ENCODE peak calls at places on chromosomes 16 and 17, in nine cellular contexts. E, R, M, Q, S, K, T, V and O are unnamed samples.

GRCh38 chr17:4806770-4807533 is at the start of gene PLD2:
- DNase-seq in E (peak), R (peak), M (peak), Q (peak), S (no peak), K (peak), T (peak), V (peak), O (peak)

GRCh38 chr16:78641463-78641862 is 542.0 kb downstream of the WWOX start:
- DNase-seq in E (no peak), R (no peak), M (no peak), Q (no peak), S (no peak), K (no peak), T (no peak), V (no peak), O (no peak)

GRCh38 chr16:27769561-27770222 is 219.7 kb downstream of the KATNIP start:
- DNase-seq in E (no peak), R (no peak), M (peak), Q (no peak), S (peak), K (peak), T (no peak), V (no peak), O (peak)

GRCh38 chr16:50804290-50804907 is 62.5 kb downstream of the CYLD start:
- DNase-seq in E (no peak), R (no peak), M (no peak), Q (no peak), S (no peak), K (no peak), T (no peak), V (no peak), O (no peak)

GRCh38 chr17:1720856-1721386 is 3.6 kb upstream of the WDR81 start:
- DNase-seq in E (peak), R (peak), M (peak), Q (no peak), S (no peak), K (no peak), T (peak), V (peak), O (peak)

GRCh38 chr16:83653785-83654184 is 154.0 kb upstream of the HSBP1 start:
- DNase-seq in E (no peak), R (peak), M (no peak), Q (no peak), S (peak), K (peak), T (no peak), V (no peak), O (peak)

GRCh38 chr16:50692999-50693781 is at the start of gene NOD2:
- DNase-seq in E (no peak), R (peak), M (no peak), Q (no peak), S (no peak), K (no peak), T (peak), V (no peak), O (no peak)

GRCh38 chr16:86044881-86045600 is 146.1 kb downstream of the IRF8 start:
- DNase-seq in E (peak), R (no peak), M (no peak), Q (no peak), S (no peak), K (no peak), T (no peak), V (no peak), O (no peak)

GRCh38 chr17:72618018-72618509 is 474.4 kb downstream of the SLC39A11 start:
- DNase-seq in E (peak), R (no peak), M (no peak), Q (no peak), S (no peak), K (no peak), T (peak), V (no peak), O (no peak)

GRCh38 chr16:17469011-17469741 is 1.6 kb downstream of the XYLT1 start:
- DNase-seq in E (no peak), R (peak), M (peak), Q (no peak), S (no peak), K (no peak), T (no peak), V (no peak), O (no peak)

GRCh38 chr17:21129023-21129681 is 2.4 kb downstream of the DHRS7B start:
- DNase-seq in E (no peak), R (peak), M (peak), Q (no peak), S (no peak), K (peak), T (peak), V (no peak), O (no peak)